ENCODE peak calls at places on chromosome 3, in four cellular contexts. F is A549, Q is K562, T is IMR-90. D is an unnamed sample.

GRCh38 chr3:118760611-118761606 is 273.7 kb downstream of the IGSF11 start:
- DNase-seq in F (no peak), Q (no peak), T (peak), D (no peak)

GRCh38 chr3:134330895-134331810 is 43.1 kb downstream of the AMOTL2 start:
- DNase-seq in F (no peak), Q (no peak), T (peak), D (no peak)

GRCh38 chr3:113276581-113277080 is 65.3 kb downstream of the BOC start:
- DNase-seq in F (no peak), Q (no peak), T (peak), D (no peak)

GRCh38 chr3:86988986-86989385 is 2.0 kb downstream of the VGLL3 start:
- DNase-seq in F (no peak), Q (no peak), T (no peak), D (no peak)

GRCh38 chr3:121654493-121655385 is 6.0 kb downstream of the HCLS1 start:
- DNase-seq in F (no peak), Q (no peak), T (no peak), D (no peak)

GRCh38 chr3:41323455-41323854 is 124.2 kb downstream of the CTNNB1 start:
- DNase-seq in F (no peak), Q (no peak), T (no peak), D (no peak)

GRCh38 chr3:171223396-171223795 is 196.9 kb upstream of the SLC2A2 start:
- DNase-seq in F (no peak), Q (no peak), T (no peak), D (no peak)

GRCh38 chr3:99544819-99545281 is 93.5 kb upstream of the COL8A1 start:
- DNase-seq in F (no peak), Q (no peak), T (peak), D (no peak)

GRCh38 chr3:186002884-186003472 is 65.2 kb upstream of the TRA2B start:
- DNase-seq in F (no peak), Q (peak), T (peak), D (peak)

GRCh38 chr3:14793126-14793857 is 25.5 kb upstream of the FGD5 start:
- DNase-seq in F (no peak), Q (no peak), T (no peak), D (no peak)

GRCh38 chr3:194035406-194036138 is 100.4 kb upstream of the HES1 start:
- DNase-seq in F (no peak), Q (peak), T (no peak), D (no peak)

GRCh38 chr3:12235691-12236090 is 53.2 kb upstream of the PPARG start:
- DNase-seq in F (peak), Q (no peak), T (peak), D (no peak)

GRCh38 chr3:48926425-48927392 is 8.1 kb downstream of the ARIH2 start:
- DNase-seq in F (no peak), Q (peak), T (no peak), D (no peak)

GRCh38 chr3:192884831-192885356 is 32.8 kb downstream of the MB21D2 start:
- DNase-seq in F (no peak), Q (no peak), T (peak), D (no peak)

GRCh38 chr3:14389133-14390115 is 13.0 kb upstream of the SLC6A6 start:
- DNase-seq in F (no peak), Q (no peak), T (no peak), D (no peak)

DNA sequence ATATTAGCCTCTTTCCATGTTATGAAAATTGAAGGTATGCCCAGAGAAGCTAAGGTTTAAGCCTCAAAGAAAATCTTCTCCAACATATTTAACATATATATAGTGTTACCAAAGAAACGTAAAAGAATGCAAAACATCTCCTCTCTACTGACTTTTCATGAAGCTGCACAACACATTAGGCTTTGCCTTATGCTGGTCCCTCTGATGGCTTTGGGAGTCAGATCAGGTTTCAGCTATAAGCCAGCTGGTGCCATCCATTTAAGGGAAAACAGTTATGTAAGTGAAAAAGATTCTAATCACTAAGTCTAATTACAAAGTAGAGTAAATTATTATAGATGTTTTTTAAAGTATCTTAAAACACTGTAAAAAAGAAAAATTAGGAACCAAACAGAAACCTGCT is 410.5 kb downstream of the LSAMP start:
- DNase-seq in F (no peak), Q (no peak), T (peak), D (no peak)
- TF ChIP-seq MAZ in F (no peak), Q (no peak), T (no peak), D (no peak)

GRCh38 chr3:47782538-47783308 is 1.0 kb upstream of the SMARCC1 start:
- DNase-seq in F (no peak), Q (peak), T (no peak), D (no peak)
- TF ChIP-seq MAZ in F (no peak), Q (no peak), T (no peak), D (no peak)

GRCh38 chr3:37922721-37923575 is 61.3 kb downstream of the CTDSPL start:
- DNase-seq in F (no peak), Q (peak), T (peak), D (no peak)
- TF ChIP-seq MAZ in F (no peak), Q (no peak), T (no peak), D (no peak)

GRCh38 chr3:44099566-44100297 is 142.0 kb upstream of the TOPAZ1 start:
- DNase-seq in F (no peak), Q (peak), T (no peak), D (no peak)
- TF ChIP-seq MAZ in F (no peak), Q (no peak), T (no peak), D (no peak)

D was measured in HepG2.